ENCODE peak calls at places on chromosomes 12 and 14, in ten cellular contexts. M, B, N, V, U, R, A, H, P and G are unnamed samples.

GRCh38 chr14:37172024-37172869 is at the start of gene SLC25A21:
- DNase-seq in U (peak), H (peak), V (peak), B (no peak), A (peak), M (peak), R (peak), N (peak), P (peak), G (peak)

GRCh38 chr14:94545131-94545841 is 16.0 kb upstream of the SERPINA4 start:
- DNase-seq in H (no peak), M (no peak), A (peak), B (no peak), U (no peak), R (no peak), V (no peak), P (no peak), N (no peak), G (peak)

GRCh38 chr12:5034605-5035004 is 9.1 kb upstream of the KCNA5 start:
- DNase-seq in U (no peak), B (no peak), P (no peak), H (no peak), V (no peak), N (no peak), M (no peak), R (no peak), A (no peak), G (no peak)

GRCh38 chr12:5379737-5380496 is 52.0 kb upstream of the NTF3 start:
- DNase-seq in M (peak), R (no peak), H (no peak), U (no peak), V (peak), B (no peak), P (no peak), N (no peak), A (no peak), G (no peak)

GRCh38 chr14:54686219-54686870 is 119.4 kb downstream of the SAMD4A start:
- DNase-seq in A (peak), P (peak), U (peak), H (no peak), B (no peak), R (peak), M (no peak), V (no peak), N (peak), G (peak)

GRCh38 chr12:54654926-54655325 is 6.8 kb upstream of the DCD start:
- DNase-seq in N (no peak), U (no peak), B (no peak), A (no peak), H (no peak), P (no peak), R (no peak), V (no peak), M (no peak), G (no peak)

GRCh38 chr14:60356921-60357550 is 108.0 kb downstream of the PPM1A start:
- DNase-seq in N (no peak), M (no peak), H (no peak), P (no peak), B (no peak), A (no peak), U (no peak), V (peak), R (no peak), G (no peak)

GRCh38 chr14:89267163-89267562 is 149.9 kb downstream of the FOXN3 start:
- DNase-seq in B (no peak), R (no peak), M (no peak), U (no peak), A (no peak), N (no peak), H (no peak), V (no peak), P (no peak), G (no peak)

GRCh38 chr12:130333341-130333740 is 4.3 kb upstream of the PIWIL1 start:
- DNase-seq in N (no peak), U (no peak), H (no peak), B (no peak), R (no peak), P (no peak), A (no peak), V (no peak), M (no peak), G (no peak)

GRCh38 chr14:71206766-71207371 is 299.6 kb downstream of the PCNX1 start:
- DNase-seq in P (peak), M (peak), H (no peak), U (peak), B (no peak), R (peak), V (no peak), N (peak), A (peak), G (peak)

GRCh38 chr14:69475194-69475818 is 9.2 kb upstream of the PLEKHD1 start:
- DNase-seq in R (no peak), A (no peak), M (no peak), H (no peak), V (no peak), P (peak), U (no peak), B (peak), N (no peak), G (peak)

GRCh38 chr12:9064815-9065606 is 50.7 kb downstream of the A2M start:
- DNase-seq in U (peak), R (peak), M (peak), P (no peak), B (no peak), N (peak), H (peak), V (no peak), A (peak), G (peak)

GRCh38 chr12:30106204-30106603 is 322.5 kb upstream of the TMTC1 start:
- DNase-seq in R (no peak), M (no peak), N (no peak), B (no peak), P (no peak), U (no peak), H (no peak), V (peak), A (no peak), G (no peak)

GRCh38 chr14:93019367-93019843 is 96.3 kb downstream of the ITPK1 start:
- DNase-seq in U (no peak), H (no peak), V (no peak), N (no peak), P (no peak), B (no peak), M (no peak), A (no peak), R (peak), G (no peak)

GRCh38 chr14:27389402-27389801 is 791.6 kb upstream of the NOVA1 start:
- DNase-seq in M (no peak), P (no peak), N (no peak), U (peak), A (no peak), B (no peak), V (no peak), H (no peak), R (no peak), G (peak)

GRCh38 chr14:89432226-89432625 is 15.2 kb upstream of the FOXN3 start:
- DNase-seq in N (no peak), P (no peak), B (no peak), H (no peak), U (no peak), A (peak), R (no peak), M (no peak), V (no peak), G (no peak)

GRCh38 chr14:75626857-75627256 is 33.8 kb downstream of the ERG28 start:
- DNase-seq in P (no peak), N (no peak), V (no peak), B (no peak), R (no peak), M (no peak), U (no peak), A (no peak), H (no peak), G (no peak)

GRCh38 chr14:26935733-26936132 is 337.9 kb upstream of the NOVA1 start:
- DNase-seq in P (no peak), M (no peak), B (no peak), N (no peak), V (no peak), U (no peak), H (no peak), R (no peak), A (no peak), G (no peak)

GRCh38 chr14:96741151-96741977 is 55.8 kb upstream of the VRK1 start:
- DNase-seq in H (peak), U (peak), V (peak), B (peak), R (peak), P (peak), M (peak), N (peak), A (no peak), G (peak)
- TF ChIP-seq CTCF in H (peak), U (peak), V (peak), B (peak), R (peak), P (peak), M (peak), N (peak), A (peak), G (peak)

DNA sequence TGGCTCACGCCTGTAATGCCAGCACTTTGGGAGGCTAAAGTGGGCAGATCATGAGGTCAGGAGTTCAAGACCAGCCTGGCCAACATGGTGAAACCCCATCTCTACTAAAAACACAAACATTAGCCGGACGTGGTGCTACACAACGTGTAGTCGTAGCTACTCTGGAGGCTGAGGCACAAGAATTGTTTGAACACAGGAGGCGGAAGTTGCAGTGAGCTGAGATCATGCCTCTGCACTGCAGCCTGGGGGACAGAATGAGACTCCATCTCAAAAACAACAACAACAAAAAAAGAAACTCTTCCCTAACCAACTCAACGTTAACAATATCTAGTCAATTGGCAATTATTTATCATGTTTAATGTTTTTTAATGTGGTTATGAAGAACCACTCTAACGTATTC is 89.3 kb downstream of the EPS8 start:
- DNase-seq in N (no peak), R (no peak), V (no peak), A (no peak), U (no peak), M (no peak), H (no peak), P (no peak), B (no peak), G (no peak)
- H3K4me3 ChIP-seq in N (no peak), R (no peak), V (no peak), A (no peak), U (no peak), M (no peak), H (no peak), P (no peak), B (no peak), G (no peak)

GRCh38 chr14:56390859-56391258 is 188.7 kb upstream of the TMEM260 start:
- DNase-seq in N (no peak), U (no peak), P (no peak), H (no peak), A (no peak), B (no peak), R (no peak), V (no peak), M (no peak), G (no peak)
- TF ChIP-seq CTCF in N (no peak), U (no peak), P (no peak), H (no peak), A (no peak), B (peak), R (no peak), V (peak), M (no peak), G (no peak)

GRCh38 chr14:32430326-32430725 is 101.2 kb downstream of the AKAP6 start:
- DNase-seq in B (no peak), N (no peak), V (no peak), M (no peak), P (peak), H (no peak), R (no peak), A (no peak), U (peak), G (peak)

GRCh38 chr14:32426028-32426427 is 96.9 kb downstream of the AKAP6 start:
- DNase-seq in U (no peak), M (no peak), H (no peak), A (no peak), B (no peak), P (no peak), R (no peak), N (no peak), V (no peak), G (no peak)

GRCh38 chr14:32428875-32429274 is 99.8 kb downstream of the AKAP6 start:
- DNase-seq in V (peak), R (no peak), H (no peak), U (no peak), P (no peak), N (no peak), B (no peak), M (no peak), A (no peak), G (no peak)

GRCh38 chr14:32426596-32427408 is 97.7 kb downstream of the AKAP6 start:
- DNase-seq in A (no peak), R (no peak), B (no peak), H (no peak), M (no peak), V (peak), P (no peak), N (no peak), U (no peak), G (no peak)

DNA sequence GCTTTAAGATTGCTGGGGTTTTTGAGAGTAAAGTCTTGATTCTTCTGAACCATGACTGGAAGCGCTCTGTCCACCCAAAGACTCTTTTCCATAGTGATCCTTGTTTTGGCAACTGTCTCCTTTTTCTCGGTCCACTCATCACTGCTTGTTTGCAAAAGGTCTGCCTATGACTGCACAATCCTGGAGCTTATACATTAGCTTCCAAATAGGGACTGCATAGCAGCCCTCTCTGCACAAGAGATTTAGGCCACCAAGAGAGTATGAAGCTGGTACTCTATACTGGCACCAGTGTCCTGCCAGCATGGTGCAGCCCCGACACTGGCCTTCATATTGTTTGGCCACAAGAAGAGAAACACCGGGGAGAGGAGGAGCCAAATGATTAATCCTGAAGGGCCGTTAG is 99.1 kb downstream of the AKAP6 start:
- DNase-seq in B (no peak), M (no peak), A (no peak), H (no peak), P (peak), U (no peak), N (no peak), V (no peak), R (no peak), G (no peak)
- H3K4me3 ChIP-seq in B (no peak), M (no peak), A (no peak), H (no peak), P (no peak), U (no peak), N (peak), V (no peak), R (no peak), G (no peak)

GRCh38 chr14:52922059-52922458 is 28.8 kb downstream of the FERMT2 start:
- DNase-seq in V (peak), B (no peak), N (no peak), H (no peak), R (no peak), U (no peak), A (no peak), P (no peak), M (no peak), G (no peak)

GRCh38 chr14:52919971-52920370 is 30.9 kb downstream of the FERMT2 start:
- DNase-seq in H (no peak), M (no peak), V (no peak), A (no peak), N (no peak), R (no peak), U (peak), B (no peak), P (peak), G (peak)

GRCh38 chr14:52922656-52923055 is 28.2 kb downstream of the FERMT2 start:
- DNase-seq in R (no peak), U (peak), V (no peak), H (no peak), N (no peak), B (no peak), A (no peak), P (peak), M (no peak), G (peak)

GRCh38 chr14:52926994-52927393 is 23.9 kb downstream of the FERMT2 start:
- DNase-seq in U (peak), R (no peak), M (no peak), A (no peak), V (no peak), H (no peak), P (peak), N (no peak), B (no peak), G (peak)

DNA sequence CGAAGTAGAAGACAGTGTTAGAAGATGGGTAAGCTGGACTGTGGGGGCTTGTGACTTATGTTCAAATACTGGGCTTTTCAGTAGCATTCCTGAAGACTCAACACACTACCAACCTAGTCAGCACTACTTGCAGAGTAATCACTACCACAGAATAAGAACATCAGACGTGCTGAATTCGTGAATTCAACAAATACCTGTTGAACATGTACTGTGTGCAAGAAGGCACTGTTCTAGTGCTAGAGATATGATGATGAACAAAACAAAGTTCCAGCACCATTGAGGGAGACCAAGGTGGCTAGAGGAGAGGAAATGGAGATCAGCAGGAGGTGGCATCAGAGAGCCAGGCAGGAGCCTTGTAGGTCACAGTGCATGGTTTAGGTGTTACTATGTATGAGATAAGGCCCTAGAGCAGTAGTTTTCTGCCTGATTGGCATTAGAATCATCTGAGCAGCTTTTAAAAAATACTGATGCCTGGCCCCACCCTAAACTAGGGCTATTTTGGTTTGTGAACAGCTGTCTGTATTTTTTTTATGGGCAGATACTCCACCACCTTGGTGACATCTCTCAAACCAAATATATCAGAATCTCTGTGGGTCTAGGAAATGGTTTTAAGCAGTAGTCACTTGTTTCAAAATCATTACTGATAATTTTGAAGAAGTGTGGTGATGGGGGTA is 26.8 kb downstream of the FERMT2 start:
- DNase-seq in A (no peak), M (no peak), R (no peak), H (no peak), B (peak), P (no peak), N (no peak), U (no peak), V (no peak), G (no peak)
- TF ChIP-seq CTCF in A (no peak), M (no peak), R (no peak), H (no peak), B (peak), P (peak), N (peak), U (no peak), V (peak), G (no peak)

GRCh38 chr14:105399441-105399775 is 1.1 kb downstream of the TEX22 start:
- DNase-seq in U (no peak), M (peak), N (no peak), H (no peak), V (no peak), A (no peak), B (no peak), P (no peak), R (no peak), G (no peak)
- H3K4me3 ChIP-seq in U (peak), M (peak), N (peak), H (peak), V (peak), A (no peak), B (peak), P (no peak), R (peak), G (peak)

DNA sequence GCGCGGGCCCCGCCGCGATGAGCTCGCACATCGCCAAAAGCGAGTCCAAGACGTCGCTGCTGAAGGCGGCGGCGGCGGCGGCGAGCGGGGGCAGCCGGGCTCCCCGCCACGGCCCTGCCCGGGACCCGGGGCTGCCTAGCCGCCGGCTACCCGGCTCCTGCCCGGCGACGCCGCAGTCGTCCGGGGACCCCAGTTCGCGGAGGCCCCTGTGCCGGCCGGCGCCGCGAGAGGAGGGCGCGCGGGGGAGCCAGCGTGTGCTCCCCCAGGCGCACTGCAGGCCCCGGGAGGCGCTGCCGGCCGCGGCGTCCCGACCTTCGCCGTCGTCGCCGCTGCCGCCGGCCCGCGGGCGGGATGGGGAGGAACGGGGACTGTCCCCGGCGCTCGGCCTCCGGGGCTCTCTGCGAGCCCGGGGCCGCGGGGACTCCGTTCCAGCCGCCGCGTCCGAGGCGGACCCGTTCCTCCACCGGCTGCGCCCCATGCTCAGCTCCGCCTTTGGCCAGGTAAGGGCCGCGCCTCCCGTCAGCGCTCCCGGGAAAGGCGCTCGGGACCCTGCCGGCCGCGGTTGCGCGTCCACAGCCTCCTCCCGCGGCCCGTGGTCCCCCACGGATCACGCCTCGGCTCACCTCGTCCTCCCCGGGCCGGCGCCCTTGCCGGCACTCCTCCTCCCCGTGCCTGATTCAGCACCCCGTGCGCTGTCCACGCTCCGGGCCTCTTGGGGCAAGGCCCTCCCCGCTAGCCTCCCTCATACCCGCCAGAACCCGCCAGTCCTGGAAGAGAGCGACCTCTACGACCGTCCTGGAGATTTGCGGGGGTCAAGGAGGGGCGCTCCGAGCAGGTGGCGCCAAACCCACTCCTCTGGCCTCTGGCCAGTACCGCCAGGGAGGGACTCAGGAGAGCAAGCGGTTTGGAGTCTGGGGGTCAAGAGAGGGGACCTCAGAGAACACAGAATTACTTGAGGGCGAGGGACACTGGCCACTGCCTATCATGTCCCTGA is 711 bp downstream of the CABP1 start:
- DNase-seq in V (no peak), N (peak), R (peak), M (peak), P (peak), U (peak), B (peak), A (no peak), H (peak), G (peak)
- TF ChIP-seq CTCF in V (no peak), N (no peak), R (no peak), M (no peak), P (no peak), U (no peak), B (no peak), A (no peak), H (no peak), G (no peak)